ENCODE peak calls at places on chromosomes 13 and 19, in four cellular contexts. One of them, this sample, is unnamed.

GRCh38 chr13:98910501-98910951 is 67.3 kb downstream of the DOCK9 start:
- DNase-seq in stimulated activated CD4-positive, alpha-beta T cell treated with anti-CD3 and anti-CD28 coated beads, TNF-alpha, amount 100 ng/mL, for 48 hours: no peak
- DNase-seq in islet precursor cell: no peak
- DNase-seq in NCI-H345: no peak
- DNase-seq in this sample: peak

GRCh38 chr19:2164020-2164988 is 571 bp downstream of the DOT1L start:
- DNase-seq in NCI-H345: no peak
- DNase-seq in islet precursor cell: peak
- DNase-seq in stimulated activated CD4-positive, alpha-beta T cell treated with anti-CD3 and anti-CD28 coated beads, TNF-alpha, amount 100 ng/mL, for 48 hours: no peak
- DNase-seq in this sample: no peak

GRCh38 chr13:114132419-114133121 is at the start of gene RASA3:
- DNase-seq in NCI-H345: peak
- DNase-seq in stimulated activated CD4-positive, alpha-beta T cell treated with anti-CD3 and anti-CD28 coated beads, TNF-alpha, amount 100 ng/mL, for 48 hours: no peak
- DNase-seq in islet precursor cell: peak
- DNase-seq in this sample: peak

GRCh38 chr19:45599286-45599685 is 2.7 kb downstream of the GPR4 start:
- DNase-seq in stimulated activated CD4-positive, alpha-beta T cell treated with anti-CD3 and anti-CD28 coated beads, TNF-alpha, amount 100 ng/mL, for 48 hours: no peak
- DNase-seq in islet precursor cell: no peak
- DNase-seq in NCI-H345: no peak
- DNase-seq in this sample: no peak

GRCh38 chr13:26707122-26708006 is 53.2 kb downstream of the GPR12 start:
- DNase-seq in islet precursor cell: peak
- DNase-seq in stimulated activated CD4-positive, alpha-beta T cell treated with anti-CD3 and anti-CD28 coated beads, TNF-alpha, amount 100 ng/mL, for 48 hours: peak
- DNase-seq in NCI-H345: peak
- DNase-seq in this sample: peak

GRCh38 chr19:12834418-12834943 is at the start of gene RTBDN:
- DNase-seq in NCI-H345: no peak
- DNase-seq in stimulated activated CD4-positive, alpha-beta T cell treated with anti-CD3 and anti-CD28 coated beads, TNF-alpha, amount 100 ng/mL, for 48 hours: no peak
- DNase-seq in islet precursor cell: peak
- DNase-seq in this sample: peak

GRCh38 chr19:51696606-51697005 is 3.5 kb downstream of the SPACA6 start:
- DNase-seq in stimulated activated CD4-positive, alpha-beta T cell treated with anti-CD3 and anti-CD28 coated beads, TNF-alpha, amount 100 ng/mL, for 48 hours: no peak
- DNase-seq in NCI-H345: no peak
- DNase-seq in islet precursor cell: no peak
- DNase-seq in this sample: no peak

GRCh38 chr13:74708629-74709028 is 574.4 kb upstream of the KLF12 start:
- DNase-seq in NCI-H345: no peak
- DNase-seq in islet precursor cell: no peak
- DNase-seq in stimulated activated CD4-positive, alpha-beta T cell treated with anti-CD3 and anti-CD28 coated beads, TNF-alpha, amount 100 ng/mL, for 48 hours: no peak
- DNase-seq in this sample: no peak

GRCh38 chr19:18291590-18292459 is 10.4 kb upstream of the JUND start:
- DNase-seq in stimulated activated CD4-positive, alpha-beta T cell treated with anti-CD3 and anti-CD28 coated beads, TNF-alpha, amount 100 ng/mL, for 48 hours: peak
- DNase-seq in NCI-H345: peak
- DNase-seq in islet precursor cell: peak
- DNase-seq in this sample: peak